ENCODE peak calls at places on chromosomes 12 and 14, in ten cellular contexts. One of them, this sample, is unnamed.

GRCh38 chr14:69685217-69685616 is 73.8 kb downstream of the SUSD6 start:
- DNase-seq in body of pancreas: no peak
- DNase-seq in uterus: no peak
- DNase-seq in ovary: no peak
- DNase-seq in NB4: no peak
- DNase-seq in IMR-90: peak
- DNase-seq in H54: no peak
- DNase-seq in esophagus squamous epithelium: no peak
- DNase-seq in K562: peak
- DNase-seq in lower leg skin: peak
- DNase-seq in this sample: no peak

GRCh38 chr14:105019861-105020814 is 745 bp downstream of the CDCA4 start:
- DNase-seq in body of pancreas: peak
- DNase-seq in uterus: no peak
- DNase-seq in ovary: peak
- DNase-seq in NB4: peak
- DNase-seq in IMR-90: peak
- DNase-seq in H54: no peak
- DNase-seq in esophagus squamous epithelium: no peak
- DNase-seq in K562: peak
- DNase-seq in lower leg skin: no peak
- DNase-seq in this sample: no peak

GRCh38 chr14:93332032-93332852 is 594 bp downstream of the BTBD7 start:
- DNase-seq in body of pancreas: peak
- DNase-seq in uterus: no peak
- DNase-seq in ovary: peak
- DNase-seq in NB4: peak
- DNase-seq in IMR-90: peak
- DNase-seq in H54: peak
- DNase-seq in esophagus squamous epithelium: no peak
- DNase-seq in K562: peak
- DNase-seq in lower leg skin: peak
- DNase-seq in this sample: no peak

GRCh38 chr12:108047130-108047550 is 81.9 kb upstream of the WSCD2 start:
- DNase-seq in body of pancreas: no peak
- DNase-seq in uterus: no peak
- DNase-seq in ovary: no peak
- DNase-seq in NB4: peak
- DNase-seq in IMR-90: no peak
- DNase-seq in H54: no peak
- DNase-seq in esophagus squamous epithelium: no peak
- DNase-seq in K562: no peak
- DNase-seq in lower leg skin: no peak
- DNase-seq in this sample: no peak

GRCh38 chr12:104668274-104668718 is 211.5 kb downstream of the CHST11 start:
- DNase-seq in body of pancreas: peak
- DNase-seq in uterus: peak
- DNase-seq in ovary: peak
- DNase-seq in NB4: no peak
- DNase-seq in IMR-90: peak
- DNase-seq in H54: no peak
- DNase-seq in esophagus squamous epithelium: no peak
- DNase-seq in K562: peak
- DNase-seq in lower leg skin: no peak
- DNase-seq in this sample: no peak

GRCh38 chr14:38107216-38107631 is 100.5 kb upstream of the SSTR1 start:
- DNase-seq in body of pancreas: no peak
- DNase-seq in uterus: no peak
- DNase-seq in ovary: no peak
- DNase-seq in NB4: no peak
- DNase-seq in IMR-90: peak
- DNase-seq in H54: no peak
- DNase-seq in esophagus squamous epithelium: no peak
- DNase-seq in K562: no peak
- DNase-seq in lower leg skin: no peak
- DNase-seq in this sample: no peak

GRCh38 chr12:68237523-68238070 is 12.0 kb upstream of the IL26 start:
- DNase-seq in body of pancreas: no peak
- DNase-seq in uterus: no peak
- DNase-seq in ovary: no peak
- DNase-seq in NB4: no peak
- DNase-seq in IMR-90: peak
- DNase-seq in H54: no peak
- DNase-seq in esophagus squamous epithelium: no peak
- DNase-seq in K562: no peak
- DNase-seq in lower leg skin: no peak
- DNase-seq in this sample: no peak

GRCh38 chr14:28656704-28657255 is 109.8 kb upstream of the FOXG1 start:
- DNase-seq in body of pancreas: no peak
- DNase-seq in uterus: no peak
- DNase-seq in ovary: no peak
- DNase-seq in NB4: no peak
- DNase-seq in IMR-90: no peak
- DNase-seq in H54: no peak
- DNase-seq in esophagus squamous epithelium: no peak
- DNase-seq in K562: no peak
- DNase-seq in lower leg skin: no peak
- DNase-seq in this sample: no peak

GRCh38 chr12:53726946-53727309 is 324 bp downstream of the CALCOCO1 start:
- DNase-seq in body of pancreas: peak
- DNase-seq in uterus: no peak
- DNase-seq in ovary: no peak
- DNase-seq in NB4: peak
- DNase-seq in IMR-90: peak
- DNase-seq in H54: no peak
- DNase-seq in esophagus squamous epithelium: no peak
- DNase-seq in K562: no peak
- DNase-seq in lower leg skin: no peak
- DNase-seq in this sample: no peak

GRCh38 chr12:4089147-4089606 is 184.4 kb upstream of the CCND2 start:
- DNase-seq in body of pancreas: no peak
- DNase-seq in uterus: no peak
- DNase-seq in ovary: no peak
- DNase-seq in NB4: no peak
- DNase-seq in IMR-90: no peak
- DNase-seq in H54: no peak
- DNase-seq in esophagus squamous epithelium: no peak
- DNase-seq in K562: no peak
- DNase-seq in lower leg skin: no peak
- DNase-seq in this sample: no peak

GRCh38 chr14:81591266-81591665 is 57.6 kb upstream of the SEL1L start:
- DNase-seq in body of pancreas: no peak
- DNase-seq in uterus: no peak
- DNase-seq in ovary: no peak
- DNase-seq in NB4: no peak
- DNase-seq in IMR-90: no peak
- DNase-seq in H54: no peak
- DNase-seq in esophagus squamous epithelium: no peak
- DNase-seq in K562: no peak
- DNase-seq in lower leg skin: no peak
- DNase-seq in this sample: no peak

GRCh38 chr12:57852195-57852594 is 5.7 kb upstream of the CTDSP2 start:
- DNase-seq in body of pancreas: no peak
- DNase-seq in uterus: no peak
- DNase-seq in ovary: no peak
- DNase-seq in NB4: no peak
- DNase-seq in IMR-90: no peak
- DNase-seq in H54: no peak
- DNase-seq in esophagus squamous epithelium: no peak
- DNase-seq in K562: no peak
- DNase-seq in lower leg skin: no peak
- DNase-seq in this sample: no peak

GRCh38 chr12:128940090-128940888 is 87.0 kb downstream of the GLT1D1 start:
- DNase-seq in body of pancreas: no peak
- DNase-seq in uterus: no peak
- DNase-seq in ovary: no peak
- DNase-seq in NB4: no peak
- DNase-seq in IMR-90: no peak
- DNase-seq in H54: no peak
- DNase-seq in esophagus squamous epithelium: no peak
- DNase-seq in K562: no peak
- DNase-seq in lower leg skin: peak
- DNase-seq in this sample: no peak

GRCh38 chr12:59030415-59030814 is 110.1 kb upstream of the LRIG3 start:
- DNase-seq in body of pancreas: peak
- DNase-seq in uterus: no peak
- DNase-seq in ovary: no peak
- DNase-seq in NB4: no peak
- DNase-seq in IMR-90: no peak
- DNase-seq in H54: no peak
- DNase-seq in esophagus squamous epithelium: no peak
- DNase-seq in K562: no peak
- DNase-seq in lower leg skin: no peak
- DNase-seq in this sample: no peak

GRCh38 chr12:92546259-92546825 is 156.4 kb upstream of the PLEKHG7 start:
- DNase-seq in body of pancreas: no peak
- DNase-seq in uterus: no peak
- DNase-seq in ovary: no peak
- DNase-seq in NB4: no peak
- DNase-seq in IMR-90: no peak
- DNase-seq in H54: no peak
- DNase-seq in esophagus squamous epithelium: no peak
- DNase-seq in K562: no peak
- DNase-seq in lower leg skin: no peak
- DNase-seq in this sample: no peak

DNA sequence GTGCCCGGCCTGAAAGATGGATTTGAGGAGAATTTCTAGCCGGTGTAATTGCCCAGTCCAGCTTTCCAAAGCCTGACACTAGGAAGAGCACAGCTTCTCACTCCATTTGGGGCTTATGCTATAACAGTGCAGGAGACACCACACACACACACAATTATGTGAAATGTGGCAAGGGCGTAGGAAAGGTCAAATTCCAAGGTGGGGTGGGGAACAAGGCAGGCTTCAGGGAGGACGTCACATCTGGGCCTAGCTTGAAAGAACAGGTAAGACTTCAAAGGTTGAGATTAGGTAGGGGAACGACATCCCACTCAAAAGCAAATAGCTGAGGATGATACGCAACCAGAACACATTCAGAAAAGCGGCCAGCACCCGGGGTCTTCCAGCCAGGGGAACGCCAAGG is 11.6 kb downstream of the RAB35 start:
- DNase-seq in body of pancreas: no peak
- DNase-seq in uterus: no peak
- DNase-seq in ovary: no peak
- DNase-seq in NB4: no peak
- DNase-seq in IMR-90: no peak
- DNase-seq in H54: no peak
- DNase-seq in esophagus squamous epithelium: no peak
- DNase-seq in K562: no peak
- DNase-seq in lower leg skin: no peak
- DNase-seq in this sample: no peak
- TF ChIP-seq POLR2A in body of pancreas: no peak
- TF ChIP-seq POLR2A in uterus: no peak
- TF ChIP-seq POLR2A in ovary: no peak
- TF ChIP-seq POLR2A in NB4: no peak
- TF ChIP-seq POLR2A in IMR-90: no peak
- TF ChIP-seq POLR2A in H54: no peak
- TF ChIP-seq POLR2A in esophagus squamous epithelium: no peak
- TF ChIP-seq POLR2A in K562: no peak
- TF ChIP-seq POLR2A in lower leg skin: no peak
- TF ChIP-seq POLR2A in this sample: no peak

DNA sequence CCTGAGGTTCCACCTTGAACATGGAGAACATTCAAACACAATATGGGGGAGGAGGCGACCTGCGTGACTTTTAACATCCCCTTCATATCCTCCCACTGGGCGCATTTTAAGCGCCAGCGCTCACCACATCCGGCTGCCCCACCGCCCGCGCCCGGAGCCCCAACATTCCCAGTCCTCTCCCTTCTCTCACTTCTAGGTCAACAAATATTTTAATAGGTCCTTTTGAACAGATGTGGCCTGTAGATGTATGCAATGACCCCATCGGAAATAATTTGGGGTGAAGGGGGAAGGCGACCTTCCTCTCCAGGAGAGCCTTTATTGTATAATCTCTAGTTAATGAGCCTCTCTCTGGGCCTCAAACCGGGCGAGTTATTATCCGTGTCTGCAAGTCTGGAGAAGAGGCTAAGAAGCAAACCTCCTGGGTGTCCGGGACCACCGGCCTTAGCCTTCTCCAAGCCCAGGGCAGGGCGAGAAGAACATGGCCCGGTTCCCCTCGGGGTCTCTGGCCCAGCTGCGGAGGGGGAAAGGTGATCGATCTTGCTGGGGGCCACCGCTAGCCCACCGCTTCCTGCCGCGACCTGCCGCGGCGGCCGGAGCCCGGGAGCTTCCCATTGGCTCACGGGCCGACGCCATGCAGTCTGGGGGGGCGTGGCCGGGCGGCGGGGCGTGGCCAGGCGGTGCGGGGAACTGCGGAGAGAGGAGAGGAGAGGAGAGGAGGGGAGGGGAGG is 83.2 kb upstream of the HMGA2 start:
- DNase-seq in body of pancreas: peak
- DNase-seq in uterus: peak
- DNase-seq in ovary: peak
- DNase-seq in NB4: peak
- DNase-seq in IMR-90: peak
- DNase-seq in H54: peak
- DNase-seq in esophagus squamous epithelium: no peak
- DNase-seq in K562: peak
- DNase-seq in lower leg skin: peak
- DNase-seq in this sample: no peak
- TF ChIP-seq POLR2A in body of pancreas: no peak
- TF ChIP-seq POLR2A in uterus: no peak
- TF ChIP-seq POLR2A in ovary: no peak
- TF ChIP-seq POLR2A in NB4: peak
- TF ChIP-seq POLR2A in IMR-90: peak
- TF ChIP-seq POLR2A in H54: no peak
- TF ChIP-seq POLR2A in esophagus squamous epithelium: no peak
- TF ChIP-seq POLR2A in K562: peak
- TF ChIP-seq POLR2A in lower leg skin: no peak
- TF ChIP-seq POLR2A in this sample: no peak

GRCh38 chr12:120709976-120710804 is at the start of gene UNC119B:
- DNase-seq in body of pancreas: peak
- DNase-seq in uterus: peak
- DNase-seq in ovary: peak
- DNase-seq in NB4: peak
- DNase-seq in IMR-90: peak
- DNase-seq in H54: peak
- DNase-seq in esophagus squamous epithelium: no peak
- DNase-seq in K562: peak
- DNase-seq in lower leg skin: peak
- DNase-seq in this sample: no peak
- TF ChIP-seq POLR2A in body of pancreas: peak
- TF ChIP-seq POLR2A in uterus: no peak
- TF ChIP-seq POLR2A in ovary: peak
- TF ChIP-seq POLR2A in NB4: peak
- TF ChIP-seq POLR2A in IMR-90: peak
- TF ChIP-seq POLR2A in H54: peak
- TF ChIP-seq POLR2A in esophagus squamous epithelium: no peak
- TF ChIP-seq POLR2A in K562: peak
- TF ChIP-seq POLR2A in lower leg skin: no peak
- TF ChIP-seq POLR2A in this sample: no peak

GRCh38 chr12:9647825-9648700 is 21.4 kb upstream of the CLEC2D start:
- DNase-seq in body of pancreas: peak
- DNase-seq in uterus: peak
- DNase-seq in ovary: peak
- DNase-seq in NB4: peak
- DNase-seq in IMR-90: peak
- DNase-seq in H54: peak
- DNase-seq in esophagus squamous epithelium: peak
- DNase-seq in K562: peak
- DNase-seq in lower leg skin: peak
- DNase-seq in this sample: no peak
- TF ChIP-seq POLR2A in body of pancreas: peak
- TF ChIP-seq POLR2A in uterus: peak
- TF ChIP-seq POLR2A in ovary: peak
- TF ChIP-seq POLR2A in NB4: peak
- TF ChIP-seq POLR2A in IMR-90: peak
- TF ChIP-seq POLR2A in H54: peak
- TF ChIP-seq POLR2A in esophagus squamous epithelium: peak
- TF ChIP-seq POLR2A in K562: peak
- TF ChIP-seq POLR2A in lower leg skin: no peak
- TF ChIP-seq POLR2A in this sample: peak